ENCODE peak calls at places on chromosome 20, in eight cellular contexts. One of them, this sample, is unnamed.

GRCh38 chr20:63127700-63128364 is 88.1 kb downstream of the YTHDF1 start:
- DNase-seq in Kasumi-1: no peak
- DNase-seq in iPS DF 6.9: no peak
- DNase-seq in activated gamma-delta T cell treated with Interleukin-2 at 50 U/mL for 16 hours: peak
- DNase-seq in CD8-positive, alpha-beta T cell: no peak
- DNase-seq in pancreas: no peak
- DNase-seq in hypothalamus: no peak
- DNase-seq in IMR-90: no peak
- DNase-seq in this sample: no peak

GRCh38 chr20:50713677-50714101 is 17.7 kb upstream of the PARD6B start:
- DNase-seq in Kasumi-1: no peak
- DNase-seq in iPS DF 6.9: no peak
- DNase-seq in activated gamma-delta T cell treated with Interleukin-2 at 50 U/mL for 16 hours: no peak
- DNase-seq in CD8-positive, alpha-beta T cell: no peak
- DNase-seq in pancreas: peak
- DNase-seq in hypothalamus: peak
- DNase-seq in IMR-90: peak
- DNase-seq in this sample: no peak

GRCh38 chr20:944774-945410 is 28.8 kb upstream of the ANGPT4 start:
- DNase-seq in Kasumi-1: no peak
- DNase-seq in iPS DF 6.9: no peak
- DNase-seq in activated gamma-delta T cell treated with Interleukin-2 at 50 U/mL for 16 hours: no peak
- DNase-seq in CD8-positive, alpha-beta T cell: no peak
- DNase-seq in pancreas: no peak
- DNase-seq in hypothalamus: no peak
- DNase-seq in IMR-90: no peak
- DNase-seq in this sample: peak

GRCh38 chr20:36104856-36105255 is 49.7 kb upstream of the EPB41L1 start:
- DNase-seq in Kasumi-1: no peak
- DNase-seq in iPS DF 6.9: no peak
- DNase-seq in activated gamma-delta T cell treated with Interleukin-2 at 50 U/mL for 16 hours: no peak
- DNase-seq in CD8-positive, alpha-beta T cell: no peak
- DNase-seq in pancreas: no peak
- DNase-seq in hypothalamus: peak
- DNase-seq in IMR-90: no peak
- DNase-seq in this sample: no peak

GRCh38 chr20:24049081-24049480 is 60.5 kb upstream of the GGTLC1 start:
- DNase-seq in Kasumi-1: no peak
- DNase-seq in iPS DF 6.9: no peak
- DNase-seq in activated gamma-delta T cell treated with Interleukin-2 at 50 U/mL for 16 hours: no peak
- DNase-seq in CD8-positive, alpha-beta T cell: no peak
- DNase-seq in pancreas: no peak
- DNase-seq in hypothalamus: no peak
- DNase-seq in IMR-90: no peak
- DNase-seq in this sample: no peak

GRCh38 chr20:49346682-49347081 is 68.8 kb upstream of the ZNFX1 start:
- DNase-seq in Kasumi-1: no peak
- DNase-seq in iPS DF 6.9: no peak
- DNase-seq in activated gamma-delta T cell treated with Interleukin-2 at 50 U/mL for 16 hours: no peak
- DNase-seq in CD8-positive, alpha-beta T cell: no peak
- DNase-seq in pancreas: no peak
- DNase-seq in hypothalamus: peak
- DNase-seq in IMR-90: no peak
- DNase-seq in this sample: no peak

GRCh38 chr20:11246251-11246775 is 572.5 kb upstream of the JAG1 start:
- DNase-seq in Kasumi-1: no peak
- DNase-seq in iPS DF 6.9: no peak
- DNase-seq in activated gamma-delta T cell treated with Interleukin-2 at 50 U/mL for 16 hours: no peak
- DNase-seq in CD8-positive, alpha-beta T cell: no peak
- DNase-seq in pancreas: no peak
- DNase-seq in hypothalamus: no peak
- DNase-seq in IMR-90: no peak
- DNase-seq in this sample: no peak

GRCh38 chr20:32062776-32063170 is 10.7 kb downstream of the HCK start:
- DNase-seq in Kasumi-1: peak
- DNase-seq in iPS DF 6.9: no peak
- DNase-seq in activated gamma-delta T cell treated with Interleukin-2 at 50 U/mL for 16 hours: no peak
- DNase-seq in CD8-positive, alpha-beta T cell: no peak
- DNase-seq in pancreas: no peak
- DNase-seq in hypothalamus: peak
- DNase-seq in IMR-90: no peak
- DNase-seq in this sample: no peak

GRCh38 chr20:53818457-53819177 is 225.0 kb upstream of the ZNF217 start:
- DNase-seq in Kasumi-1: no peak
- DNase-seq in iPS DF 6.9: no peak
- DNase-seq in activated gamma-delta T cell treated with Interleukin-2 at 50 U/mL for 16 hours: no peak
- DNase-seq in CD8-positive, alpha-beta T cell: no peak
- DNase-seq in pancreas: no peak
- DNase-seq in hypothalamus: no peak
- DNase-seq in IMR-90: no peak
- DNase-seq in this sample: no peak

GRCh38 chr20:53495357-53495756 is 98.3 kb downstream of the ZNF217 start:
- DNase-seq in Kasumi-1: no peak
- DNase-seq in iPS DF 6.9: no peak
- DNase-seq in activated gamma-delta T cell treated with Interleukin-2 at 50 U/mL for 16 hours: no peak
- DNase-seq in CD8-positive, alpha-beta T cell: no peak
- DNase-seq in pancreas: no peak
- DNase-seq in hypothalamus: no peak
- DNase-seq in IMR-90: peak
- DNase-seq in this sample: no peak

GRCh38 chr20:32189691-32190607 is 17.6 kb downstream of the PLAGL2 start:
- DNase-seq in Kasumi-1: no peak
- DNase-seq in iPS DF 6.9: no peak
- DNase-seq in activated gamma-delta T cell treated with Interleukin-2 at 50 U/mL for 16 hours: peak
- DNase-seq in CD8-positive, alpha-beta T cell: peak
- DNase-seq in pancreas: no peak
- DNase-seq in hypothalamus: peak
- DNase-seq in IMR-90: peak
- DNase-seq in this sample: peak

GRCh38 chr20:43658068-43658722 is 8.7 kb upstream of the MYBL2 start:
- DNase-seq in Kasumi-1: peak
- DNase-seq in iPS DF 6.9: no peak
- DNase-seq in activated gamma-delta T cell treated with Interleukin-2 at 50 U/mL for 16 hours: no peak
- DNase-seq in CD8-positive, alpha-beta T cell: no peak
- DNase-seq in pancreas: no peak
- DNase-seq in hypothalamus: no peak
- DNase-seq in IMR-90: peak
- DNase-seq in this sample: peak

GRCh38 chr20:41355192-41355591 is 11.4 kb downstream of the EMILIN3 start:
- DNase-seq in Kasumi-1: no peak
- DNase-seq in iPS DF 6.9: no peak
- DNase-seq in activated gamma-delta T cell treated with Interleukin-2 at 50 U/mL for 16 hours: no peak
- DNase-seq in CD8-positive, alpha-beta T cell: no peak
- DNase-seq in pancreas: no peak
- DNase-seq in hypothalamus: no peak
- DNase-seq in IMR-90: no peak
- DNase-seq in this sample: no peak

GRCh38 chr20:57671662-57672061 is 38.2 kb downstream of the PMEPA1 start:
- DNase-seq in Kasumi-1: no peak
- DNase-seq in iPS DF 6.9: no peak
- DNase-seq in activated gamma-delta T cell treated with Interleukin-2 at 50 U/mL for 16 hours: no peak
- DNase-seq in CD8-positive, alpha-beta T cell: no peak
- DNase-seq in pancreas: no peak
- DNase-seq in hypothalamus: no peak
- DNase-seq in IMR-90: no peak
- DNase-seq in this sample: no peak

GRCh38 chr20:61886721-61887658 is 178.7 kb downstream of the TAF4 start:
- DNase-seq in Kasumi-1: peak
- DNase-seq in iPS DF 6.9: no peak
- DNase-seq in activated gamma-delta T cell treated with Interleukin-2 at 50 U/mL for 16 hours: peak
- DNase-seq in CD8-positive, alpha-beta T cell: peak
- DNase-seq in pancreas: peak
- DNase-seq in hypothalamus: peak
- DNase-seq in IMR-90: peak
- DNase-seq in this sample: peak

GRCh38 chr20:51010043-51010365 is 12.9 kb downstream of the KCNG1 start:
- DNase-seq in Kasumi-1: no peak
- DNase-seq in iPS DF 6.9: no peak
- DNase-seq in activated gamma-delta T cell treated with Interleukin-2 at 50 U/mL for 16 hours: no peak
- DNase-seq in CD8-positive, alpha-beta T cell: no peak
- DNase-seq in pancreas: no peak
- DNase-seq in hypothalamus: no peak
- DNase-seq in IMR-90: no peak
- DNase-seq in this sample: no peak

GRCh38 chr20:45354423-45355208 is 6.4 kb upstream of the SDC4 start:
- DNase-seq in Kasumi-1: no peak
- DNase-seq in iPS DF 6.9: no peak
- DNase-seq in activated gamma-delta T cell treated with Interleukin-2 at 50 U/mL for 16 hours: no peak
- DNase-seq in CD8-positive, alpha-beta T cell: no peak
- DNase-seq in pancreas: no peak
- DNase-seq in hypothalamus: no peak
- DNase-seq in IMR-90: peak
- DNase-seq in this sample: no peak

GRCh38 chr20:50728981-50729874 is 2.2 kb upstream of the PARD6B start:
- DNase-seq in Kasumi-1: no peak
- DNase-seq in iPS DF 6.9: no peak
- DNase-seq in activated gamma-delta T cell treated with Interleukin-2 at 50 U/mL for 16 hours: no peak
- DNase-seq in CD8-positive, alpha-beta T cell: no peak
- DNase-seq in pancreas: peak
- DNase-seq in hypothalamus: no peak
- DNase-seq in IMR-90: no peak
- DNase-seq in this sample: peak

GRCh38 chr20:63254536-63255384 is 497 bp upstream of the NKAIN4 start:
- DNase-seq in Kasumi-1: no peak
- DNase-seq in iPS DF 6.9: no peak
- DNase-seq in activated gamma-delta T cell treated with Interleukin-2 at 50 U/mL for 16 hours: no peak
- DNase-seq in CD8-positive, alpha-beta T cell: no peak
- DNase-seq in pancreas: no peak
- DNase-seq in hypothalamus: no peak
- DNase-seq in IMR-90: no peak
- DNase-seq in this sample: no peak

GRCh38 chr20:61560361-61560853 is 308.3 kb downstream of the CDH4 start:
- DNase-seq in Kasumi-1: no peak
- DNase-seq in iPS DF 6.9: no peak
- DNase-seq in activated gamma-delta T cell treated with Interleukin-2 at 50 U/mL for 16 hours: no peak
- DNase-seq in CD8-positive, alpha-beta T cell: no peak
- DNase-seq in pancreas: peak
- DNase-seq in hypothalamus: no peak
- DNase-seq in IMR-90: peak
- DNase-seq in this sample: no peak

GRCh38 chr20:7302256-7302655 is 534.8 kb downstream of the BMP2 start:
- DNase-seq in Kasumi-1: no peak
- DNase-seq in iPS DF 6.9: no peak
- DNase-seq in activated gamma-delta T cell treated with Interleukin-2 at 50 U/mL for 16 hours: no peak
- DNase-seq in CD8-positive, alpha-beta T cell: no peak
- DNase-seq in pancreas: no peak
- DNase-seq in hypothalamus: no peak
- DNase-seq in IMR-90: no peak
- DNase-seq in this sample: no peak

GRCh38 chr20:61748376-61748775 is 317.3 kb downstream of the TAF4 start:
- DNase-seq in Kasumi-1: no peak
- DNase-seq in iPS DF 6.9: no peak
- DNase-seq in activated gamma-delta T cell treated with Interleukin-2 at 50 U/mL for 16 hours: no peak
- DNase-seq in CD8-positive, alpha-beta T cell: no peak
- DNase-seq in pancreas: no peak
- DNase-seq in hypothalamus: no peak
- DNase-seq in IMR-90: peak
- DNase-seq in this sample: no peak

GRCh38 chr20:48025061-48025515 is 239.8 kb upstream of the SULF2 start:
- DNase-seq in Kasumi-1: no peak
- DNase-seq in iPS DF 6.9: peak
- DNase-seq in activated gamma-delta T cell treated with Interleukin-2 at 50 U/mL for 16 hours: no peak
- DNase-seq in CD8-positive, alpha-beta T cell: no peak
- DNase-seq in pancreas: no peak
- DNase-seq in hypothalamus: no peak
- DNase-seq in IMR-90: peak
- DNase-seq in this sample: no peak

GRCh38 chr20:44594730-44595129 is 12.4 kb downstream of the PKIG start:
- DNase-seq in Kasumi-1: no peak
- DNase-seq in iPS DF 6.9: no peak
- DNase-seq in activated gamma-delta T cell treated with Interleukin-2 at 50 U/mL for 16 hours: no peak
- DNase-seq in CD8-positive, alpha-beta T cell: no peak
- DNase-seq in pancreas: no peak
- DNase-seq in hypothalamus: no peak
- DNase-seq in IMR-90: peak
- DNase-seq in this sample: no peak

GRCh38 chr20:50610212-50610718 is 81.1 kb downstream of the RIPOR3 start:
- DNase-seq in Kasumi-1: peak
- DNase-seq in iPS DF 6.9: no peak
- DNase-seq in activated gamma-delta T cell treated with Interleukin-2 at 50 U/mL for 16 hours: no peak
- DNase-seq in CD8-positive, alpha-beta T cell: no peak
- DNase-seq in pancreas: no peak
- DNase-seq in hypothalamus: no peak
- DNase-seq in IMR-90: no peak
- DNase-seq in this sample: no peak

GRCh38 chr20:18527836-18528235 is 20.1 kb downstream of the SEC23B start:
- DNase-seq in Kasumi-1: no peak
- DNase-seq in iPS DF 6.9: no peak
- DNase-seq in activated gamma-delta T cell treated with Interleukin-2 at 50 U/mL for 16 hours: no peak
- DNase-seq in CD8-positive, alpha-beta T cell: no peak
- DNase-seq in pancreas: no peak
- DNase-seq in hypothalamus: no peak
- DNase-seq in IMR-90: peak
- DNase-seq in this sample: no peak

This sample was measured in Peyer's patch.